ENCODE peak calls at places on chromosomes 7 and 10, in eight cellular contexts. One of them, this sample, is unnamed.

GRCh38 chr7:91995391-91995790 is 54.7 kb downstream of the AKAP9 start:
- DNase-seq in posterior cingulate gyrus: no peak
- DNase-seq in spleen: no peak
- DNase-seq in A549: no peak
- DNase-seq in fibroblast of the conjunctiva: no peak
- DNase-seq in Panc1: no peak
- DNase-seq in HTR-8/SVneo: no peak
- DNase-seq in activated CD4-positive, alpha-beta T cell treated with anti-CD3 and anti-CD28 coated beads for 24 hours: no peak
- DNase-seq in this sample: no peak

GRCh38 chr7:138460649-138461607 is 869 bp downstream of the TRIM24 start:
- DNase-seq in Panc1: no peak
- DNase-seq in A549: peak; percentile 46
- DNase-seq in spleen: no peak
- DNase-seq in fibroblast of the conjunctiva: no peak
- DNase-seq in HTR-8/SVneo: peak; percentile 21
- DNase-seq in posterior cingulate gyrus: peak; percentile 28
- DNase-seq in activated CD4-positive, alpha-beta T cell treated with anti-CD3 and anti-CD28 coated beads for 24 hours: peak; percentile 38
- DNase-seq in this sample: peak; percentile 25

GRCh38 chr10:71517310-71518159 is 120.8 kb downstream of the CDH23 start:
- DNase-seq in posterior cingulate gyrus: no peak
- DNase-seq in activated CD4-positive, alpha-beta T cell treated with anti-CD3 and anti-CD28 coated beads for 24 hours: no peak
- DNase-seq in fibroblast of the conjunctiva: no peak
- DNase-seq in A549: no peak
- DNase-seq in spleen: peak; percentile 62
- DNase-seq in Panc1: no peak
- DNase-seq in HTR-8/SVneo: no peak
- DNase-seq in this sample: no peak

GRCh38 chr10:69333205-69333604 is 54.9 kb downstream of the HK1 start:
- DNase-seq in activated CD4-positive, alpha-beta T cell treated with anti-CD3 and anti-CD28 coated beads for 24 hours: no peak
- DNase-seq in A549: no peak
- DNase-seq in HTR-8/SVneo: no peak
- DNase-seq in posterior cingulate gyrus: no peak
- DNase-seq in fibroblast of the conjunctiva: no peak
- DNase-seq in Panc1: no peak
- DNase-seq in spleen: no peak
- DNase-seq in this sample: no peak

GRCh38 chr7:16891874-16892620 is 10.3 kb upstream of the AGR3 start:
- DNase-seq in activated CD4-positive, alpha-beta T cell treated with anti-CD3 and anti-CD28 coated beads for 24 hours: no peak
- DNase-seq in HTR-8/SVneo: no peak
- DNase-seq in posterior cingulate gyrus: no peak
- DNase-seq in A549: no peak
- DNase-seq in fibroblast of the conjunctiva: no peak
- DNase-seq in spleen: no peak
- DNase-seq in Panc1: no peak
- DNase-seq in this sample: no peak

GRCh38 chr10:125567529-125567928 is 115.4 kb downstream of the TEX36 start:
- DNase-seq in fibroblast of the conjunctiva: no peak
- DNase-seq in activated CD4-positive, alpha-beta T cell treated with anti-CD3 and anti-CD28 coated beads for 24 hours: no peak
- DNase-seq in Panc1: no peak
- DNase-seq in posterior cingulate gyrus: no peak
- DNase-seq in A549: no peak
- DNase-seq in spleen: no peak
- DNase-seq in HTR-8/SVneo: no peak
- DNase-seq in this sample: no peak

GRCh38 chr10:48651293-48651692 is 33.4 kb upstream of the WDFY4 start:
- DNase-seq in fibroblast of the conjunctiva: no peak
- DNase-seq in posterior cingulate gyrus: no peak
- DNase-seq in spleen: no peak
- DNase-seq in HTR-8/SVneo: no peak
- DNase-seq in Panc1: no peak
- DNase-seq in A549: no peak
- DNase-seq in activated CD4-positive, alpha-beta T cell treated with anti-CD3 and anti-CD28 coated beads for 24 hours: no peak
- DNase-seq in this sample: no peak

GRCh38 chr10:49174926-49175500 is 13.2 kb downstream of the TMEM273 start:
- DNase-seq in Panc1: no peak
- DNase-seq in A549: no peak
- DNase-seq in posterior cingulate gyrus: no peak
- DNase-seq in activated CD4-positive, alpha-beta T cell treated with anti-CD3 and anti-CD28 coated beads for 24 hours: no peak
- DNase-seq in HTR-8/SVneo: no peak
- DNase-seq in fibroblast of the conjunctiva: no peak
- DNase-seq in spleen: no peak
- DNase-seq in this sample: no peak

GRCh38 chr7:95309951-95310350 is 14.4 kb downstream of the PON1 start:
- DNase-seq in posterior cingulate gyrus: no peak
- DNase-seq in spleen: no peak
- DNase-seq in HTR-8/SVneo: no peak
- DNase-seq in fibroblast of the conjunctiva: no peak
- DNase-seq in activated CD4-positive, alpha-beta T cell treated with anti-CD3 and anti-CD28 coated beads for 24 hours: no peak
- DNase-seq in A549: no peak
- DNase-seq in Panc1: no peak
- DNase-seq in this sample: no peak

GRCh38 chr10:129954916-129955315 is 9.2 kb downstream of the EBF3 start:
- DNase-seq in HTR-8/SVneo: no peak
- DNase-seq in fibroblast of the conjunctiva: no peak
- DNase-seq in posterior cingulate gyrus: no peak
- DNase-seq in Panc1: no peak
- DNase-seq in spleen: no peak
- DNase-seq in A549: no peak
- DNase-seq in activated CD4-positive, alpha-beta T cell treated with anti-CD3 and anti-CD28 coated beads for 24 hours: no peak
- DNase-seq in this sample: no peak

GRCh38 chr7:10767771-10768170 is 205.9 kb upstream of the PHF14 start:
- DNase-seq in Panc1: no peak
- DNase-seq in A549: no peak
- DNase-seq in activated CD4-positive, alpha-beta T cell treated with anti-CD3 and anti-CD28 coated beads for 24 hours: no peak
- DNase-seq in HTR-8/SVneo: peak; percentile 8
- DNase-seq in posterior cingulate gyrus: no peak
- DNase-seq in fibroblast of the conjunctiva: no peak
- DNase-seq in spleen: no peak
- DNase-seq in this sample: no peak

GRCh38 chr10:44922021-44922420 is 10.9 kb downstream of the TMEM72 start:
- DNase-seq in posterior cingulate gyrus: no peak
- DNase-seq in Panc1: no peak
- DNase-seq in activated CD4-positive, alpha-beta T cell treated with anti-CD3 and anti-CD28 coated beads for 24 hours: no peak
- DNase-seq in fibroblast of the conjunctiva: no peak
- DNase-seq in HTR-8/SVneo: no peak
- DNase-seq in A549: no peak
- DNase-seq in spleen: no peak
- DNase-seq in this sample: no peak

GRCh38 chr10:132520147-132520811 is 17.3 kb upstream of the INPP5A start:
- DNase-seq in HTR-8/SVneo: no peak
- DNase-seq in spleen: peak; percentile 58
- DNase-seq in activated CD4-positive, alpha-beta T cell treated with anti-CD3 and anti-CD28 coated beads for 24 hours: no peak
- DNase-seq in fibroblast of the conjunctiva: peak; percentile 58
- DNase-seq in posterior cingulate gyrus: peak; percentile 9
- DNase-seq in A549: no peak
- DNase-seq in Panc1: no peak
- DNase-seq in this sample: no peak

GRCh38 chr7:27109533-27110162 is 7.2 kb upstream of the HOXA2 start:
- DNase-seq in Panc1: no peak
- DNase-seq in HTR-8/SVneo: no peak
- DNase-seq in posterior cingulate gyrus: no peak
- DNase-seq in fibroblast of the conjunctiva: no peak
- DNase-seq in A549: no peak
- DNase-seq in spleen: no peak
- DNase-seq in activated CD4-positive, alpha-beta T cell treated with anti-CD3 and anti-CD28 coated beads for 24 hours: no peak
- DNase-seq in this sample: no peak

GRCh38 chr7:1678571-1679325 is 8.7 kb downstream of the ELFN1 start:
- DNase-seq in HTR-8/SVneo: no peak
- DNase-seq in fibroblast of the conjunctiva: no peak
- DNase-seq in spleen: no peak
- DNase-seq in activated CD4-positive, alpha-beta T cell treated with anti-CD3 and anti-CD28 coated beads for 24 hours: no peak
- DNase-seq in Panc1: no peak
- DNase-seq in posterior cingulate gyrus: no peak
- DNase-seq in A549: no peak
- DNase-seq in this sample: no peak

GRCh38 chr10:42952358-42952757 is 124.5 kb upstream of the RET start:
- DNase-seq in activated CD4-positive, alpha-beta T cell treated with anti-CD3 and anti-CD28 coated beads for 24 hours: no peak
- DNase-seq in posterior cingulate gyrus: no peak
- DNase-seq in Panc1: no peak
- DNase-seq in HTR-8/SVneo: no peak
- DNase-seq in A549: no peak
- DNase-seq in spleen: peak; percentile 78
- DNase-seq in fibroblast of the conjunctiva: no peak
- DNase-seq in this sample: no peak

GRCh38 chr10:119454231-119454804 is 88.2 kb downstream of the RGS10 start:
- DNase-seq in posterior cingulate gyrus: no peak
- DNase-seq in fibroblast of the conjunctiva: no peak
- DNase-seq in A549: no peak
- DNase-seq in HTR-8/SVneo: no peak
- DNase-seq in spleen: no peak
- DNase-seq in Panc1: no peak
- DNase-seq in activated CD4-positive, alpha-beta T cell treated with anti-CD3 and anti-CD28 coated beads for 24 hours: no peak
- DNase-seq in this sample: no peak

GRCh38 chr10:103669243-103669929 is 175.9 kb downstream of the NEURL1 start:
- DNase-seq in posterior cingulate gyrus: no peak
- DNase-seq in fibroblast of the conjunctiva: no peak
- DNase-seq in activated CD4-positive, alpha-beta T cell treated with anti-CD3 and anti-CD28 coated beads for 24 hours: no peak
- DNase-seq in Panc1: no peak
- DNase-seq in A549: no peak
- DNase-seq in spleen: no peak
- DNase-seq in HTR-8/SVneo: no peak
- DNase-seq in this sample: no peak

GRCh38 chr10:43739171-43739570 is 90.5 kb upstream of the ZNF32 start:
- DNase-seq in fibroblast of the conjunctiva: peak; percentile 81
- DNase-seq in A549: no peak
- DNase-seq in activated CD4-positive, alpha-beta T cell treated with anti-CD3 and anti-CD28 coated beads for 24 hours: no peak
- DNase-seq in posterior cingulate gyrus: no peak
- DNase-seq in Panc1: no peak
- DNase-seq in spleen: no peak
- DNase-seq in HTR-8/SVneo: no peak
- DNase-seq in this sample: no peak

GRCh38 chr7:5482020-5482498 is 58.4 kb upstream of the TNRC18 start:
- DNase-seq in activated CD4-positive, alpha-beta T cell treated with anti-CD3 and anti-CD28 coated beads for 24 hours: no peak
- DNase-seq in spleen: no peak
- DNase-seq in Panc1: no peak
- DNase-seq in fibroblast of the conjunctiva: no peak
- DNase-seq in A549: no peak
- DNase-seq in posterior cingulate gyrus: no peak
- DNase-seq in HTR-8/SVneo: no peak
- DNase-seq in this sample: no peak

GRCh38 chr7:27678617-27679260 is 16.1 kb upstream of the HIBADH start:
- DNase-seq in posterior cingulate gyrus: no peak
- DNase-seq in Panc1: no peak
- DNase-seq in A549: no peak
- DNase-seq in fibroblast of the conjunctiva: no peak
- DNase-seq in HTR-8/SVneo: no peak
- DNase-seq in spleen: no peak
- DNase-seq in activated CD4-positive, alpha-beta T cell treated with anti-CD3 and anti-CD28 coated beads for 24 hours: no peak
- DNase-seq in this sample: no peak

GRCh38 chr7:138243430-138243829 is 167.2 kb downstream of the AKR1D1 start:
- DNase-seq in HTR-8/SVneo: no peak
- DNase-seq in fibroblast of the conjunctiva: no peak
- DNase-seq in spleen: no peak
- DNase-seq in posterior cingulate gyrus: no peak
- DNase-seq in activated CD4-positive, alpha-beta T cell treated with anti-CD3 and anti-CD28 coated beads for 24 hours: no peak
- DNase-seq in Panc1: no peak
- DNase-seq in A549: no peak
- DNase-seq in this sample: no peak

GRCh38 chr7:110253083-110253482 is 837.8 kb upstream of the LRRN3 start:
- DNase-seq in Panc1: no peak
- DNase-seq in A549: no peak
- DNase-seq in posterior cingulate gyrus: no peak
- DNase-seq in HTR-8/SVneo: no peak
- DNase-seq in spleen: no peak
- DNase-seq in fibroblast of the conjunctiva: no peak
- DNase-seq in activated CD4-positive, alpha-beta T cell treated with anti-CD3 and anti-CD28 coated beads for 24 hours: no peak
- DNase-seq in this sample: no peak

GRCh38 chr7:122520961-122521555 is 177.9 kb downstream of the RNF133 start:
- DNase-seq in activated CD4-positive, alpha-beta T cell treated with anti-CD3 and anti-CD28 coated beads for 24 hours: no peak
- DNase-seq in posterior cingulate gyrus: no peak
- DNase-seq in spleen: no peak
- DNase-seq in Panc1: no peak
- DNase-seq in HTR-8/SVneo: no peak
- DNase-seq in A549: no peak
- DNase-seq in fibroblast of the conjunctiva: no peak
- DNase-seq in this sample: no peak

GRCh38 chr7:33705333-33705833 is 200.0 kb upstream of the BMPER start:
- DNase-seq in HTR-8/SVneo: no peak
- DNase-seq in spleen: no peak
- DNase-seq in posterior cingulate gyrus: no peak
- DNase-seq in fibroblast of the conjunctiva: no peak
- DNase-seq in Panc1: no peak
- DNase-seq in activated CD4-positive, alpha-beta T cell treated with anti-CD3 and anti-CD28 coated beads for 24 hours: no peak
- DNase-seq in A549: no peak
- DNase-seq in this sample: no peak

GRCh38 chr10:25048463-25048862 is 32.1 kb downstream of the THNSL1 start:
- DNase-seq in activated CD4-positive, alpha-beta T cell treated with anti-CD3 and anti-CD28 coated beads for 24 hours: no peak
- DNase-seq in Panc1: no peak
- DNase-seq in HTR-8/SVneo: no peak
- DNase-seq in posterior cingulate gyrus: no peak
- DNase-seq in fibroblast of the conjunctiva: no peak
- DNase-seq in A549: no peak
- DNase-seq in spleen: no peak
- DNase-seq in this sample: no peak

GRCh38 chr10:101257121-101257890 is 28.0 kb upstream of the LBX1 start:
- DNase-seq in posterior cingulate gyrus: no peak
- DNase-seq in HTR-8/SVneo: no peak
- DNase-seq in activated CD4-positive, alpha-beta T cell treated with anti-CD3 and anti-CD28 coated beads for 24 hours: no peak
- DNase-seq in fibroblast of the conjunctiva: no peak
- DNase-seq in spleen: no peak
- DNase-seq in A549: no peak
- DNase-seq in Panc1: no peak
- DNase-seq in this sample: no peak

GRCh38 chr10:92493362-92493761 is 80.5 kb downstream of the IDE start:
- DNase-seq in spleen: no peak
- DNase-seq in fibroblast of the conjunctiva: no peak
- DNase-seq in HTR-8/SVneo: no peak
- DNase-seq in posterior cingulate gyrus: no peak
- DNase-seq in A549: no peak
- DNase-seq in Panc1: no peak
- DNase-seq in activated CD4-positive, alpha-beta T cell treated with anti-CD3 and anti-CD28 coated beads for 24 hours: no peak
- DNase-seq in this sample: no peak

GRCh38 chr10:408223-408622 is 273.0 kb downstream of the ZMYND11 start:
- DNase-seq in Panc1: no peak
- DNase-seq in fibroblast of the conjunctiva: no peak
- DNase-seq in HTR-8/SVneo: no peak
- DNase-seq in posterior cingulate gyrus: no peak
- DNase-seq in A549: no peak
- DNase-seq in activated CD4-positive, alpha-beta T cell treated with anti-CD3 and anti-CD28 coated beads for 24 hours: no peak
- DNase-seq in spleen: no peak
- DNase-seq in this sample: no peak

GRCh38 chr7:149720372-149721083 is 52.9 kb downstream of the ZNF467 start:
- DNase-seq in Panc1: no peak
- DNase-seq in HTR-8/SVneo: no peak
- DNase-seq in activated CD4-positive, alpha-beta T cell treated with anti-CD3 and anti-CD28 coated beads for 24 hours: no peak
- DNase-seq in fibroblast of the conjunctiva: peak; percentile 13
- DNase-seq in posterior cingulate gyrus: peak; percentile 74
- DNase-seq in A549: no peak
- DNase-seq in spleen: peak; percentile 73
- DNase-seq in this sample: peak; percentile 91

GRCh38 chr10:63208981-63209380 is 75.9 kb downstream of the NRBF2 start:
- DNase-seq in Panc1: no peak
- DNase-seq in posterior cingulate gyrus: no peak
- DNase-seq in HTR-8/SVneo: peak; percentile 28
- DNase-seq in fibroblast of the conjunctiva: no peak
- DNase-seq in A549: no peak
- DNase-seq in activated CD4-positive, alpha-beta T cell treated with anti-CD3 and anti-CD28 coated beads for 24 hours: no peak
- DNase-seq in spleen: no peak
- DNase-seq in this sample: no peak

GRCh38 chr10:101816913-101817541 is 1.2 kb downstream of the OGA start:
- DNase-seq in Panc1: no peak
- DNase-seq in posterior cingulate gyrus: no peak
- DNase-seq in activated CD4-positive, alpha-beta T cell treated with anti-CD3 and anti-CD28 coated beads for 24 hours: no peak
- DNase-seq in spleen: no peak
- DNase-seq in A549: no peak
- DNase-seq in HTR-8/SVneo: no peak
- DNase-seq in fibroblast of the conjunctiva: no peak
- DNase-seq in this sample: no peak

GRCh38 chr7:2032030-2032875 is 200.5 kb downstream of the MAD1L1 start:
- DNase-seq in fibroblast of the conjunctiva: no peak
- DNase-seq in A549: no peak
- DNase-seq in activated CD4-positive, alpha-beta T cell treated with anti-CD3 and anti-CD28 coated beads for 24 hours: no peak
- DNase-seq in HTR-8/SVneo: no peak
- DNase-seq in posterior cingulate gyrus: no peak
- DNase-seq in spleen: peak; percentile 61
- DNase-seq in Panc1: no peak
- DNase-seq in this sample: no peak

GRCh38 chr10:111114931-111115500 is 38.2 kb downstream of the ADRA2A start:
- DNase-seq in fibroblast of the conjunctiva: no peak
- DNase-seq in HTR-8/SVneo: no peak
- DNase-seq in Panc1: no peak
- DNase-seq in activated CD4-positive, alpha-beta T cell treated with anti-CD3 and anti-CD28 coated beads for 24 hours: no peak
- DNase-seq in spleen: no peak
- DNase-seq in posterior cingulate gyrus: no peak
- DNase-seq in A549: no peak
- DNase-seq in this sample: no peak